ENCODE peak calls at places on chromosomes 2 and 18, in six cellular contexts. Z, P, E, N, O and J are unnamed samples.
A peak's percentile ranks its signal among the peaks of the same experiment; 100 is the strongest.

GRCh38 chr2:97718051-97718882 is 4.9 kb downstream of the ZAP70 start:
- ATAC-seq in E (peak; percentile 79), N (no peak), P (peak; percentile 20), Z (no peak), O (no peak), J (no peak)

GRCh38 chr2:2245500-2245899 is 85.6 kb downstream of the MYT1L start:
- ATAC-seq in O (no peak), Z (no peak), N (no peak), P (no peak), E (no peak), J (no peak)

GRCh38 chr2:37085731-37086147 is 1.4 kb downstream of the GPATCH11 start:
- ATAC-seq in P (no peak), Z (no peak), E (no peak), N (no peak), O (no peak), J (no peak)

GRCh38 chr2:175244697-175245096 is 63.2 kb upstream of the ATP5MC3 start:
- ATAC-seq in N (no peak), E (no peak), Z (no peak), P (no peak), O (no peak), J (no peak)

GRCh38 chr2:9102861-9103662 is 99.6 kb upstream of the MBOAT2 start:
- ATAC-seq in N (no peak), O (peak; percentile 77), E (no peak), Z (no peak), P (peak; percentile 11), J (no peak)

GRCh38 chr2:196697825-196698224 is 58.3 kb downstream of the CCDC150 start:
- ATAC-seq in E (peak; percentile 56), O (no peak), Z (no peak), P (no peak), N (no peak), J (no peak)

GRCh38 chr2:180761224-180761623 is 219.2 kb upstream of the UBE2E3 start:
- ATAC-seq in N (no peak), P (no peak), E (peak; percentile 41), O (peak; percentile 81), Z (peak; percentile 70), J (no peak)

GRCh38 chr2:171181067-171182049 is 20.7 kb upstream of the TLK1 start:
- ATAC-seq in Z (no peak), N (no peak), P (peak; percentile 78), E (peak; percentile 58), O (no peak), J (no peak)

GRCh38 chr2:152471013-152471412 is 136.0 kb downstream of the FMNL2 start:
- ATAC-seq in N (peak; percentile 23), O (peak; percentile 27), Z (no peak), P (no peak), E (no peak), J (no peak)

GRCh38 chr18:55637204-55637603 is 49.2 kb upstream of the TCF4 start:
- ATAC-seq in E (no peak), Z (no peak), P (no peak), O (peak; percentile 72), N (no peak), J (no peak)

GRCh38 chr2:223642496-223642895 is 40.3 kb upstream of the SCG2 start:
- ATAC-seq in N (no peak), O (no peak), P (no peak), E (no peak), Z (no peak), J (no peak)

GRCh38 chr2:206368484-206368883 is 74.8 kb upstream of the ADAM23 start:
- ATAC-seq in P (no peak), Z (no peak), N (no peak), O (no peak), E (no peak), J (no peak)

GRCh38 chr2:12051831-12052230 is 305.4 kb downstream of the LPIN1 start:
- ATAC-seq in Z (no peak), P (no peak), E (no peak), N (no peak), O (no peak), J (no peak)

GRCh38 chr18:2880473-2880872 is 33.7 kb downstream of the EMILIN2 start:
- ATAC-seq in E (no peak), Z (no peak), O (no peak), N (no peak), P (peak; percentile 50), J (no peak)

GRCh38 chr2:238595750-238596570 is 169.2 kb downstream of the ASB1 start:
- ATAC-seq in N (no peak), P (no peak), Z (no peak), O (no peak), E (no peak), J (no peak)

GRCh38 chr2:70420005-70420580 is 118.2 kb upstream of the FAM136A start:
- ATAC-seq in E (no peak), Z (no peak), O (no peak), P (no peak), N (no peak), J (no peak)

GRCh38 chr2:113257511-113258264 is 21.0 kb downstream of the PAX8 start:
- ATAC-seq in P (no peak), N (peak; percentile 47), E (no peak), O (no peak), Z (peak; percentile 29), J (no peak)

GRCh38 chr18:44723973-44724778 is 43.5 kb downstream of the SETBP1 start:
- ATAC-seq in Z (no peak), E (peak; percentile 22), P (peak; percentile 49), O (no peak), N (no peak), J (peak; percentile 21)

GRCh38 chr2:162731917-162732804 is 106.4 kb downstream of the KCNH7 start:
- ATAC-seq in N (no peak), Z (peak; percentile 47), P (no peak), E (peak; percentile 92), O (peak; percentile 69), J (no peak)
- TF ChIP-seq CTCF in N (no peak), Z (no peak), P (no peak), E (no peak), O (no peak), J (no peak)

DNA sequence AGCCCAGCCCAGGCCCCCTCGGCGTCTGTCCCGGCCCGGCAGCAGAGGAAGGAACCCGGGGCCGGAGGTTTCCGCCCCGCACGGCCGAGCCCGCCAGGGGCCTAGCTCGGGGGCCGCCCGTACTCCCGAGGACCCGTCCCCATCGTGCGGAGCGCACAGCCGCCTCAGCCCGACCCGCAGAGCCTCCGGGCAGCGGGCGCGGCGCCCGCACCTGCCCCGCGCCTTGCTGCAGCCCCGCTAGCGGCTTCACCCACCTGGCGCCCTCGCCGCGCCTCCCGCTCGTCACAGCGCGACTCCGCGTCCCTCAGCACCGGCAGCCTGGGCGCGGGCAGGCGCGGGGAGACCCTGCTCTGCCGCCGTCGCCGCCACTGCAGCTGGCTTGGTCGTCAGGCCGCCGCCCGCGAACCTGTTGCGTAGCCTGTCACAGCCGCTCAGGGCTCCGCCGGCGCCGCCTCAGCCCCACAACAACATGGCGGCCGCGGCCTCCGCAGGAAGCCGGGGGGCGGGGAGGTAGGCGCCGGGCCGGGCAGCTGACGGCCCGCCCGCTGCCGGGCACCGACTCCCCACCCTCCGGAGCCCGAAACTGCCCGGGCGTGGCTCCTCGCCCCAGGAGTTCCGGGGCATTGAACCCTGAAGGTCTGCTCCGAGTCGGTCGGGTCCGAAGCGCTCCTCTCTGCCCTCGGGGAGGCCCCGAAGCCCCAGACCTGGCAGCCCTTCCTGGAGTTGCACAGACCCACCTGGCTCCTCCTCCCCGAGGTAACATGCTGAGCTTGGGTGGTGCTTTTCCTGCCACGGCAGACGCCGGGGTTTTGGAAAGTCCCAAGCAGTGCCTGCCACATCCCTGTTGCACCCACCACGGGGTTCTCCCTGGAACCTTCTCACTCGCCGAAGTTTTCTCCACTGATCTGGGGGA is at the start of gene ITSN2:
- ATAC-seq in O (peak; percentile 95), E (peak; percentile 90), Z (peak; percentile 97), N (peak; percentile 96), P (peak; percentile 93), J (peak; percentile 89)
- TF ChIP-seq POLR2A in O (peak; percentile 71), E (peak; percentile 89), Z (peak; percentile 82), N (no peak), P (peak; percentile 81), J (peak; percentile 51)

GRCh38 chr18:59239627-59240026 is 19.7 kb downstream of the GRP start:
- ATAC-seq in P (no peak), E (no peak), Z (no peak), O (no peak), N (no peak), J (no peak)

GRCh38 chr18:59232309-59233016 is 12.5 kb downstream of the GRP start:
- ATAC-seq in E (peak; percentile 25), P (no peak), O (no peak), Z (no peak), N (no peak), J (no peak)

GRCh38 chr18:59233017-59233410 is 13.1 kb downstream of the GRP start:
- ATAC-seq in P (no peak), O (no peak), Z (no peak), N (no peak), E (no peak), J (no peak)

GRCh38 chr18:59238385-59238784 is 18.4 kb downstream of the GRP start:
- ATAC-seq in Z (no peak), N (no peak), E (no peak), P (no peak), O (no peak), J (no peak)
- TF ChIP-seq EP300 in Z (no peak), N (no peak), E (no peak), P (no peak), O (no peak), J (no peak)

GRCh38 chr2:119236796-119237195 is 13.2 kb downstream of the STEAP3 start:
- ATAC-seq in E (no peak), Z (no peak), O (peak; percentile 46), P (no peak), N (no peak), J (no peak)

GRCh38 chr2:119232666-119232993 is 9.0 kb downstream of the STEAP3 start:
- ATAC-seq in E (peak; percentile 61), O (no peak), N (no peak), Z (no peak), P (no peak), J (no peak)

GRCh38 chr2:119231975-119232665 is 8.5 kb downstream of the STEAP3 start:
- ATAC-seq in O (no peak), Z (no peak), P (no peak), E (peak; percentile 72), N (no peak), J (no peak)

GRCh38 chr2:119233326-119234020 is 9.8 kb downstream of the STEAP3 start:
- ATAC-seq in P (no peak), N (no peak), O (no peak), E (peak; percentile 71), Z (no peak), J (no peak)

DNA sequence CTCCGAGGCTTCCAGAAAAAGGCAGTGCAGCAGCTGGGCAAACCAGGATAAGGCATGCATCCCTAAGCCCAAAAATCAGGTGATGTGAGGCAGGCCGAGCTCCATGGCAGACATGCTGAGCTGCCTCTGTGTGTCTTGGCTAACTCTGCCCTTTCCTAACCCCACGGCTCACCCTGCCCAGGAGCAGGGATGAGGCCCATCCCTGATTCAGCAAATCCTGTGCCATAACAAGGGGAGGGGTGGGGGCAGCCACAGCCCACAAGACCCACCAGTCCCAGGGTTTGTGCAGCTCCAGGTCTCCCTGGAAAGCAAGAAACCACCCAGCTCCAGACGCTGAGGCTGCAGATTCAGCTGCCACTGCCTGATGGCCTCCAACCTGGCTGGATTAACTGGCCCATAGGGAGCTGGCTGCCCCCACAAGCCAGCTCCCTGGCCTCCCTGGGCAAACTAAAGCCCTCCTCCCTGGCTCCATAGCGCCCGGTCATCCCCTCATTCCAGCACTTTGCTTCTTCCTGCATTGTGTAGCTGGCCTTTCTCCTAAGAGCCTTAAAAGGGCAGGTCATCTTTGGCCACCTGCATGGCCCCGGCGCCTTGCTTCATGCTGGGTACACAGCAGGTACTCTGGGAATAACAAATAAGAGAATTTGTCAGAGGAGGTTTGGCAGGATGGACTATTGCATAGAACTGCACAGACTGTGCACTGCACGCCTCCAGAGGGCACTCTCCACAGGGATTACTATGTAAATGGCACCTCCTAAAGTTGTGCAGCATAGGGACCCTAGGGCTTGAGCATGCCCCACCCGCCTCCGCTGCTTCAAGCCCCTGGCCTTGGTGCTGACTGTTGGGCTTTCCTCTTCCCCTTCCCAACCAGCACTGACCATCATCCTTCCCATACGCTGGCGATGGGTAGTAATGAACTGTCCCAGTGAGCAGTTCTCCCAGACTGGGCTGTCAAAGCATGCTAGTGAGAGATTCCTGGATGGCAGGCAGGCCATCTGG is 10.7 kb downstream of the STEAP3 start:
- ATAC-seq in O (peak; percentile 88), E (peak; percentile 37), Z (peak; percentile 96), N (peak; percentile 29), P (peak; percentile 93), J (no peak)
- TF ChIP-seq CTCF in O (peak; percentile 73), E (peak; percentile 45), Z (peak; percentile 59), N (no peak), P (peak; percentile 61), J (peak; percentile 9)